ENCODE peak calls at places on chromosomes 3 and 15, in five cellular contexts. I, B, O, T and W are unnamed samples.

GRCh38 chr3:197580253-197580691 is 24.5 kb upstream of the BDH1 start:
- DNase-seq in I (no peak), B (peak), O (no peak), T (no peak), W (no peak)

GRCh38 chr3:43187836-43188479 is 82.1 kb upstream of the POMGNT2 start:
- DNase-seq in O (no peak), I (no peak), B (no peak), T (no peak), W (no peak)

GRCh38 chr15:100106732-100107131 is 235.0 kb downstream of the ADAMTS17 start:
- DNase-seq in I (no peak), T (no peak), O (no peak), B (no peak), W (no peak)

GRCh38 chr15:33737687-33738606 is 230.3 kb upstream of the CHRM5 start:
- DNase-seq in I (peak), O (no peak), B (peak), T (peak), W (no peak)

GRCh38 chr3:158768881-158769518 is 32.9 kb upstream of the MFSD1 start:
- DNase-seq in B (no peak), T (no peak), I (no peak), O (no peak), W (no peak)

GRCh38 chr3:156674911-156675743 is 737 bp downstream of the TIPARP start:
- DNase-seq in T (peak), I (peak), B (peak), O (peak), W (peak)

GRCh38 chr3:149442845-149443544 is 31.5 kb upstream of the TM4SF4 start:
- DNase-seq in T (no peak), B (no peak), O (no peak), I (no peak), W (peak)

GRCh38 chr3:111831840-111832239 is 27.2 kb upstream of the PHLDB2 start:
- DNase-seq in B (no peak), T (peak), I (no peak), O (no peak), W (peak)

GRCh38 chr3:150106752-150107428 is 136.2 kb upstream of the PFN2 start:
- DNase-seq in I (no peak), B (peak), O (no peak), T (no peak), W (no peak)

GRCh38 chr15:78540955-78541743 is 905 bp downstream of the PSMA4 start:
- DNase-seq in B (no peak), I (no peak), O (no peak), T (peak), W (peak)